ENCODE peak calls at places on chromosomes 11 and 22, in six cellular contexts. E, J, Z, G, Q and L are unnamed samples.

GRCh38 chr22:47161631-47162030 is 399.2 kb downstream of the TBC1D22A start:
- DNase-seq in Z (no peak), E (peak; percentile 7), Q (peak; percentile 35), J (no peak), G (peak; percentile 12), L (peak; percentile 57)

GRCh38 chr11:74937696-74938475 is 11.0 kb downstream of the XRRA1 start:
- DNase-seq in G (no peak), Z (no peak), Q (no peak), E (no peak), J (no peak), L (no peak)

GRCh38 chr22:17922925-17923898 is 101.1 kb downstream of the MICAL3 start:
- DNase-seq in Z (no peak), E (no peak), J (no peak), G (no peak), Q (no peak), L (no peak)

GRCh38 chr11:12220305-12220704 is 109.9 kb downstream of the MICAL2 start:
- DNase-seq in E (peak; percentile 75), G (no peak), J (no peak), Q (no peak), Z (peak; percentile 67), L (no peak)

GRCh38 chr22:47067911-47068654 is 305.6 kb downstream of the TBC1D22A start:
- DNase-seq in Z (peak; percentile 17), Q (no peak), E (no peak), J (no peak), G (no peak), L (peak; percentile 54)

GRCh38 chr11:93236741-93237675 is 39.2 kb upstream of the SLC36A4 start:
- DNase-seq in Z (no peak), Q (no peak), G (no peak), E (peak; percentile 32), J (peak; percentile 60), L (no peak)

GRCh38 chr11:65504671-65505433 is 6.0 kb downstream of the MALAT1 start:
- DNase-seq in Z (no peak), E (peak; percentile 53), Q (no peak), G (no peak), J (no peak), L (no peak)

GRCh38 chr11:72240461-72241289 is 3.3 kb downstream of the PHOX2A start:
- DNase-seq in Q (no peak), G (no peak), J (peak; percentile 20), Z (no peak), E (no peak), L (peak; percentile 62)

GRCh38 chr11:57639321-57640067 is 10.2 kb downstream of the YPEL4 start:
- DNase-seq in J (peak; percentile 98), G (no peak), Z (no peak), E (no peak), Q (no peak), L (no peak)

GRCh38 chr11:11672764-11673163 is 51.0 kb upstream of the GALNT18 start:
- DNase-seq in G (no peak), Q (no peak), Z (no peak), E (no peak), J (no peak), L (no peak)

GRCh38 chr22:35587447-35587870 is 29.7 kb downstream of the MB start:
- DNase-seq in E (no peak), J (no peak), Q (peak; percentile 80), G (peak; percentile 74), Z (peak; percentile 53), L (peak; percentile 89)

GRCh38 chr11:63999349-64000025 is 13.2 kb downstream of the OTUB1 start:
- DNase-seq in Z (peak; percentile 85), Q (peak; percentile 63), E (peak; percentile 66), G (peak; percentile 50), J (peak; percentile 87), L (no peak)

GRCh38 chr11:80727315-80727714 is 1286.5 kb upstream of the TENM4 start:
- DNase-seq in J (peak; percentile 60), E (no peak), Q (no peak), Z (no peak), G (no peak), L (no peak)

GRCh38 chr11:12281571-12282478 is 95.5 kb upstream of the PARVA start:
- DNase-seq in J (peak; percentile 84), G (peak; percentile 80), Q (peak; percentile 85), E (peak; percentile 88), Z (peak; percentile 89), L (peak; percentile 85)

GRCh38 chr22:42385691-42386090 is 46.5 kb downstream of the NFAM1 start:
- DNase-seq in J (no peak), G (no peak), Z (no peak), E (no peak), Q (no peak), L (no peak)

GRCh38 chr11:47778878-47779483 is 11.8 kb upstream of the FNBP4 start:
- DNase-seq in G (no peak), Q (no peak), J (no peak), Z (no peak), E (no peak), L (no peak)

GRCh38 chr11:75766449-75767227 is 1.9 kb upstream of the DGAT2 start:
- DNase-seq in E (no peak), Q (no peak), G (no peak), Z (no peak), J (peak; percentile 16), L (no peak)

GRCh38 chr22:40867109-40867508 is 5.2 kb upstream of the DNAJB7 start:
- DNase-seq in E (no peak), J (no peak), G (no peak), Z (no peak), Q (no peak), L (no peak)

GRCh38 chr22:28951969-28952521 is 68.7 kb downstream of the ZNRF3 start:
- DNase-seq in Q (no peak), Z (no peak), G (no peak), E (peak; percentile 24), J (peak; percentile 59), L (no peak)
- TF ChIP-seq CTCF in Q (no peak), Z (no peak), G (no peak), E (no peak), J (peak; percentile 33), L (peak; percentile 16)

GRCh38 chr22:22684605-22685561 is 40.5 kb downstream of the GGTLC2 start:
- DNase-seq in E (no peak), Q (no peak), Z (no peak), J (peak; percentile 55), G (no peak), L (no peak)
- H3K27ac ChIP-seq in E (no peak overlapping the region), Q (no peak overlapping the region), Z (no peak overlapping the region), J (no peak overlapping the region), G (no peak overlapping the region), L (no peak overlapping the region)

DNA sequence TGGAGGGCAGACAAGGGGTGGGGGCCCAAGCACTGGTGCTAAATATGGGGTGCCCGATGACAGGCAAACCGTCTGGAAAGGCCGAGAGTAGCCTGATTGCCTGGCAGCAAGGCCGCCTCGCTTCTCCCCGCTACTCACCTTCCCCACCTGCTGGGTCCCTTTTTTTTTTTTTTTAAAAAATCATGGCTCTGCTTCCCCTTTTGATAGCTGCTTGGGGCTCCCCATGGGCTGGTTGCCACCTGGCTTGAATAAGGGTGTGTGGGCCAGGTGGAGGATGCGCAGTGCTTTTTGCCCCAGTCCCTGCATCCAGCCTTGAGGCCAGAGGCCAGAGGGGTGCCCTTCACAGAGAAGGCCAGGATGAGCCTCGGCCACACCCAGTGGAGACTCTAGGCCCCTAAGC is 112.0 kb downstream of the ST3GAL4 start:
- DNase-seq in Q (no peak), J (no peak), E (no peak), G (no peak), Z (no peak), L (no peak)
- H3K4me1 ChIP-seq in Q (peaks cover 45% of the 10 kb centered on the region), J (peaks cover 2% of the 10 kb centered on the region), E (peaks cover 6% of the 10 kb centered on the region), G (peaks cover 9% of the 10 kb centered on the region), Z (peaks cover 29% of the 10 kb centered on the region), L (peaks cover 25% of the 10 kb centered on the region)

DNA sequence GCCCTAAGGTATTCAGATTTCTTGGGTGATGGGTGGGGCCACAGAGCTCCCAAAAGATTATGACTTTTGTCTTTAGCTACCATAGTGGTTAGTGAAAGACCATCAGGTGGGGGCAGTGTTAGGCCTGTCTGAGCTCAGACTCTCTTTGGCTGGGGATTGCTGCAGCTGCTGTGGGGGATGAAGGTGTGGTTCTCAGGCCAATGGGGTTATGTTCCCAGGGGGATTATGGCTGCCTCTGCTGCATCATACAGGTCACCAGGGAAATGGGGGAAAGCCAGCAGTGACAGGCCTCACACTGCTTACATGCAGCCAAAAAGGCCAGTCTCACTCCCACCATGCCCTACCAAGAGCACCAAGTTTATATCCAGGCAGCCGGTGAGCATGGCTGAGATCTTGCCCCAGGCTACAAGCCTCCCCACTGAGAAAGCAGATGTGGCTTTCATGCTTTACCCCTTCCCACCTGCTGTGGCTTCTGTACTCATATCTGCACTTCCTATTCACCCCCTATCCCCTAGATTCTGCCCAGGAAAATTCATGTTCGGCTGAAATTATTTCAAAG is 24.8 kb downstream of the CNTF start:
- DNase-seq in Z (no peak), G (no peak), Q (no peak), E (no peak), J (no peak), L (no peak)
- TF ChIP-seq CTCF in Z (no peak), G (no peak), Q (no peak), E (no peak), J (no peak), L (no peak)

GRCh38 chr11:122748968-122749687 is 89.2 kb upstream of the CRTAM start:
- DNase-seq in Q (no peak), J (no peak), E (no peak), G (peak; percentile 62), Z (no peak), L (peak; percentile 49)
- H3K27ac ChIP-seq in Q (peak overlapping the region; percentile 3), J (no peak overlapping the region), E (no peak overlapping the region), G (peak overlapping the region; percentile 65), Z (no peak overlapping the region), L (no peak overlapping the region)

DNA sequence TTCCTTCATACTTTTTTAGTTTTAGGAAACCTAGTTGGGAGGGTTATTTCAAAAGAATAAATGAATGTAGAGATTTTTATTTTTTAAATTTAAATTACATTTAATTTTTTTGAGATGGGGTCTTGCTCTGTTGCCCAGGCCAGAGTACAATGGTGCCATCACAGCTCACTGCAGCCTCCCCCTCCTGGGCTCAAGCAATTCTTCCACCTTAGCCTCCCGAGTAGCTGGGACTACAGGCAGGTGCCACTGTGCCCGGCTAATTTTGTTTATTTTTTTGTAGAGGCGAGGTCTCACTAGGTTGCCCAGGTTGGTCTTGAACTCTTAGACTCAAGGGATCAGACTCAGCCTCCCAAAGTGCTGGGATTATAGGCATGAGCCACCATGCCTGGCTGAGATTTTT is 32.6 kb downstream of the ZNRF3 start:
- DNase-seq in Z (no peak), Q (no peak), E (no peak), J (no peak), G (no peak), L (no peak)
- H3K4me1 ChIP-seq in Z (peaks cover 47% of the 10 kb centered on the region), Q (peaks cover 76% of the 10 kb centered on the region), E (peaks cover 25% of the 10 kb centered on the region), J (peaks cover 57% of the 10 kb centered on the region), G (peaks cover 19% of the 10 kb centered on the region), L (peaks cover 58% of the 10 kb centered on the region)

GRCh38 chr11:95095858-95096587 is 6.4 kb downstream of the ENDOD1 start:
- DNase-seq in G (no peak), E (no peak), Z (no peak), Q (no peak), J (no peak), L (no peak)

GRCh38 chr11:95089620-95090542 is at the start of gene ENDOD1:
- DNase-seq in Q (peak; percentile 91), Z (peak; percentile 85), J (peak; percentile 94), E (peak; percentile 77), G (peak; percentile 88), L (peak; percentile 95)

GRCh38 chr11:95091663-95092062 is 2.0 kb downstream of the ENDOD1 start:
- DNase-seq in G (no peak), E (no peak), Z (no peak), J (no peak), Q (no peak), L (no peak)

GRCh38 chr11:95093548-95093947 is 3.9 kb downstream of the ENDOD1 start:
- DNase-seq in Q (no peak), E (no peak), J (no peak), G (no peak), Z (no peak), L (no peak)

GRCh38 chr11:95092549-95093324 is 3.1 kb downstream of the ENDOD1 start:
- DNase-seq in Z (no peak), E (no peak), Q (no peak), G (no peak), J (peak; percentile 29), L (no peak)
- TF ChIP-seq CTCF in Z (no peak), E (no peak), Q (peak; percentile 42), G (peak; percentile 20), J (peak; percentile 53), L (peak; percentile 50)